ENCODE peak calls at places on chromosome 2, in six cellular contexts. X is right cardiac atrium, S is ovary, Y is aorta, A is tibial nerve, I is cardiac fibroblast. R is an unnamed sample.

GRCh38 chr2:129253461-129253812 is 726.0 kb upstream of the RAB6C start:
- DNase-seq in X (peak), S (no peak), Y (no peak), A (no peak), I (peak), R (peak)

GRCh38 chr2:23241611-23242245 is 143.3 kb upstream of the KLHL29 start:
- DNase-seq in X (no peak), S (no peak), Y (no peak), A (no peak), I (no peak), R (peak)

GRCh38 chr2:150309681-150310080 is 177.8 kb downstream of the RND3 start:
- DNase-seq in X (no peak), S (no peak), Y (no peak), A (no peak), I (no peak), R (no peak)

GRCh38 chr2:9060819-9061218 is 57.3 kb upstream of the MBOAT2 start:
- DNase-seq in X (no peak), S (no peak), Y (no peak), A (no peak), I (peak), R (no peak)

GRCh38 chr2:1940660-1941059 is 196.3 kb upstream of the PXDN start:
- DNase-seq in X (peak), S (no peak), Y (no peak), A (no peak), I (no peak), R (no peak)

GRCh38 chr2:217327981-217328760 is 468.3 kb upstream of the TNP1 start:
- DNase-seq in X (no peak), S (no peak), Y (no peak), A (no peak), I (no peak), R (no peak)

GRCh38 chr2:197926673-197927072 is 122.3 kb downstream of the PLCL1 start:
- DNase-seq in X (no peak), S (no peak), Y (no peak), A (no peak), I (peak), R (no peak)

GRCh38 chr2:21142149-21142548 is 18.4 kb downstream of the TDRD15 start:
- DNase-seq in X (no peak), S (no peak), Y (no peak), A (no peak), I (no peak), R (no peak)

GRCh38 chr2:196482119-196483065 is 157.1 kb upstream of the CCDC150 start:
- DNase-seq in X (no peak), S (no peak), Y (no peak), A (no peak), I (peak), R (no peak)

GRCh38 chr2:190780594-190780993 is 100.0 kb upstream of the GLS start:
- DNase-seq in X (no peak), S (no peak), Y (no peak), A (no peak), I (no peak), R (no peak)

GRCh38 chr2:96359310-96359709 is 23.7 kb downstream of the NCAPH start:
- DNase-seq in X (peak), S (no peak), Y (no peak), A (peak), I (no peak), R (no peak)

GRCh38 chr2:209790066-209790728 is 18.6 kb downstream of the UNC80 start:
- DNase-seq in X (no peak), S (no peak), Y (no peak), A (no peak), I (no peak), R (no peak)

GRCh38 chr2:29936005-29936404 is 14.6 kb upstream of the ALK start:
- DNase-seq in X (no peak), S (no peak), Y (no peak), A (no peak), I (no peak), R (no peak)

GRCh38 chr2:127740665-127741287 is 39.5 kb downstream of the SFT2D3 start:
- DNase-seq in X (no peak), S (no peak), Y (no peak), A (no peak), I (no peak), R (no peak)

GRCh38 chr2:56741601-56742102 is 557.9 kb downstream of the CCDC85A start:
- DNase-seq in X (peak), S (peak), Y (peak), A (no peak), I (peak), R (no peak)

GRCh38 chr2:96111257-96111640 is 5.1 kb downstream of the ADRA2B start:
- DNase-seq in X (no peak), S (no peak), Y (no peak), A (no peak), I (no peak), R (no peak)

GRCh38 chr2:10344105-10345066 is 41.7 kb downstream of the HPCAL1 start:
- DNase-seq in X (no peak), S (no peak), Y (peak), A (no peak), I (no peak), R (no peak)

GRCh38 chr2:172215172-172215935 is 112.7 kb upstream of the DLX2 start:
- DNase-seq in X (peak), S (no peak), Y (no peak), A (no peak), I (peak), R (no peak)

GRCh38 chr2:99881901-99882591 is 260.3 kb downstream of the AFF3 start:
- DNase-seq in X (no peak), S (no peak), Y (no peak), A (no peak), I (peak), R (no peak)

GRCh38 chr2:64137567-64137966 is 6.7 kb downstream of the PELI1 start:
- DNase-seq in X (no peak), S (no peak), Y (no peak), A (no peak), I (no peak), R (no peak)

GRCh38 chr2:46225730-46226129 is 71.5 kb upstream of the EPAS1 start:
- DNase-seq in X (no peak), S (no peak), Y (no peak), A (no peak), I (no peak), R (no peak)

GRCh38 chr2:160375037-160375436 is 118.6 kb downstream of the RBMS1 start:
- DNase-seq in X (no peak), S (no peak), Y (no peak), A (no peak), I (peak), R (no peak)

GRCh38 chr2:162747974-162748373 is 90.6 kb downstream of the KCNH7 start:
- DNase-seq in X (no peak), S (no peak), Y (no peak), A (no peak), I (no peak), R (no peak)

GRCh38 chr2:128284841-128285240 is 33.8 kb downstream of the HS6ST1 start:
- DNase-seq in X (peak), S (no peak), Y (peak), A (no peak), I (no peak), R (no peak)

GRCh38 chr2:205001306-205001966 is 456.2 kb downstream of the PARD3B start:
- DNase-seq in X (no peak), S (no peak), Y (no peak), A (no peak), I (no peak), R (no peak)

GRCh38 chr2:191917967-191918651 is 71.2 kb upstream of the CAVIN2 start:
- DNase-seq in X (no peak), S (no peak), Y (no peak), A (no peak), I (no peak), R (no peak)

GRCh38 chr2:33215299-33215698 is 261.1 kb upstream of the RASGRP3 start:
- DNase-seq in X (peak), S (peak), Y (peak), A (peak), I (peak), R (peak)

GRCh38 chr2:42567389-42567788 is 1.0 kb upstream of the MTA3 start:
- DNase-seq in X (no peak), S (no peak), Y (no peak), A (no peak), I (peak), R (no peak)

DNA sequence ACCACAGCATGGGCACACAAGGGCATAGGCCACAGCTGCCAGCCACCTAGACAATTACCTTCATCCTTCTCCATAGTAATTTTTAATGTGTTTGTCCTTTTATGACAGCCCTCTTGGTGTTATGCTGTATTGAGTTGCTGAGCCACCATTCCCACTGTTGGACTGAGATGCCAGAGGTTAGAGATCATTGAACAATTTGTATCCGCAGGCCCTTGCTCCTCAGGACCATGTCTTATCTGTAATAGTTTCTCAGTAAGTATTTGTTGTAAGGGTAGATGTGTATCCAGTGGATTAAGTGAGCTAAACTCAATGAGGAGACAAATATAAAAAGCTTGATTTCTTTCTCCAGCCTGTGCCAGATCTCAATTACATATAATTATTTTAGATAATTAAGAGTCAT is 832.8 kb upstream of the ID2 start:
- DNase-seq in X (no peak), S (no peak), Y (no peak), A (no peak), I (no peak), R (peak)
- H3K4me3 ChIP-seq in X (no peak), S (no peak), Y (no peak), A (no peak), I (no peak), R (no peak)

GRCh38 chr2:36360834-36361233 is 5.3 kb downstream of the CRIM1 start:
- DNase-seq in X (no peak), S (no peak), Y (no peak), A (no peak), I (no peak), R (no peak)

GRCh38 chr2:36359006-36359580 is 3.5 kb downstream of the CRIM1 start:
- DNase-seq in X (no peak), S (no peak), Y (no peak), A (no peak), I (peak), R (no peak)

GRCh38 chr2:36358317-36358659 is 2.7 kb downstream of the CRIM1 start:
- DNase-seq in X (no peak), S (no peak), Y (no peak), A (no peak), I (peak), R (no peak)

GRCh38 chr2:36361396-36361795 is 5.8 kb downstream of the CRIM1 start:
- DNase-seq in X (no peak), S (no peak), Y (no peak), A (no peak), I (peak), R (no peak)

GRCh38 chr2:36360063-36360462 is 4.5 kb downstream of the CRIM1 start:
- DNase-seq in X (no peak), S (no peak), Y (no peak), A (no peak), I (no peak), R (no peak)
- H3K4me3 ChIP-seq in X (no peak), S (no peak), Y (peak), A (no peak), I (no peak), R (no peak)

GRCh38 chr2:189659734-189660133 is 1.5 kb upstream of the ASNSD1 start:
- DNase-seq in X (no peak), S (no peak), Y (no peak), A (no peak), I (no peak), R (no peak)

GRCh38 chr2:189657867-189658266 is 3.4 kb upstream of the ASNSD1 start:
- DNase-seq in X (peak), S (peak), Y (no peak), A (no peak), I (peak), R (no peak)

GRCh38 chr2:189658808-189659207 is 2.5 kb upstream of the ASNSD1 start:
- DNase-seq in X (no peak), S (no peak), Y (no peak), A (no peak), I (no peak), R (no peak)

GRCh38 chr2:189660803-189661147 is 484 bp upstream of the ASNSD1 start:
- DNase-seq in X (no peak), S (no peak), Y (no peak), A (no peak), I (no peak), R (no peak)

GRCh38 chr2:189658281-189658680 is 3.0 kb upstream of the ASNSD1 start:
- DNase-seq in X (no peak), S (no peak), Y (no peak), A (no peak), I (no peak), R (no peak)
- H3K4me3 ChIP-seq in X (no peak), S (no peak), Y (no peak), A (no peak), I (no peak), R (no peak)

GRCh38 chr2:74502720-74503505 is 3.5 kb upstream of the LBX2 start:
- DNase-seq in X (peak), S (peak), Y (peak), A (peak), I (peak), R (peak)

GRCh38 chr2:74504591-74504990 is 2.9 kb downstream of the PCGF1 start:
- DNase-seq in X (no peak), S (no peak), Y (no peak), A (no peak), I (no peak), R (no peak)

GRCh38 chr2:74502147-74502719 is 2.8 kb upstream of the LBX2 start:
- DNase-seq in X (no peak), S (no peak), Y (no peak), A (no peak), I (peak), R (no peak)

GRCh38 chr2:74505448-74506246 is 1.8 kb downstream of the PCGF1 start:
- DNase-seq in X (no peak), S (no peak), Y (no peak), A (no peak), I (no peak), R (no peak)

DNA sequence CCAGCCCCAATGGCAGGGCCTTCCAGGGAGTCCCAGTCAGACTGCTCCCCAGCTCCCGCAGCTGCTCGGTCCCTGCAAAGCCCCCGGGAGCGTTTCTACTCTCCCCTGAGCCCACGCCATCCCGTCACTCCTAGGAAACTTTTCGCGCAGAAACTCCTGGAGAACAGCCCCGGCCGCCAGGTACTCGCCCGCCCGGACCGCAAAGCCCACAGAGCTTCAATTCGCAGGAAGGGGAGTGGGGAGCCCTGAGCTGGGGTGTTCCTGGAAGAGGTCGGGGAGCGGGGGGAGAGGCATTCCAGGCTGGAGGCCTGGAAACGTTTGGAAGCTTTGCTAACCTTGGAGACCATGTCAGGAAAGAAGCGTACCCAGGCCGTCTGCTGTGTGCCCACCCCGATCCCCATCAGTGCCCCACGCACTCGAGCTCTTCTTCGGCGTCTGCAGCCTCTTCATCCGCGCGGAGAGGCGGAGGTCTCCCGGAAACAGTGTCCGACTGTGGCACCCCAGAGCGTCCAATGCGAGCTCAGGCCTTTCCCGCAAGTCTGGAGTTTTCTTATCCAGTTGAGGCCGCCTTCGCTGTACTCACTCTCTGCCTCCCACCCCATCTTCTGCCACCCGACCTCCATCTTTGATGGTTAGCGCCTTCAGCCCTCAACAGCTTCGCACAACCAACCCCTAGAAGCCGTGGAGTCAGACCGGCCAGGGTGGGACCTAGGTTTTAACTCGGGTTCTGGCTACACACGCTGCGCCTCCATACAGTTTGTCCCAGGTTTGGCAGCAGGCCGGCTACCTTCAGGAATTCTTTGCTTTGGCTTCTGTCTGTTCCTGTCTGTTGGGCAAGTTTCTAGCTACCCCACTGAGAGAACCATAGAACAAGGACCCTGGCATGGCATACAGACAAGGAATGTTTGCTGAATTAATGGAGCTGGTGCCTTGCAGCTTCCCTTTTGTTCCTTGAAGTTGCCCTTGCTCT is 3.7 kb downstream of the PCGF1 start:
- DNase-seq in X (no peak), S (no peak), Y (no peak), A (peak), I (peak), R (no peak)
- H3K4me3 ChIP-seq in X (peak), S (peak), Y (no peak), A (peak), I (peak), R (peak)

DNA sequence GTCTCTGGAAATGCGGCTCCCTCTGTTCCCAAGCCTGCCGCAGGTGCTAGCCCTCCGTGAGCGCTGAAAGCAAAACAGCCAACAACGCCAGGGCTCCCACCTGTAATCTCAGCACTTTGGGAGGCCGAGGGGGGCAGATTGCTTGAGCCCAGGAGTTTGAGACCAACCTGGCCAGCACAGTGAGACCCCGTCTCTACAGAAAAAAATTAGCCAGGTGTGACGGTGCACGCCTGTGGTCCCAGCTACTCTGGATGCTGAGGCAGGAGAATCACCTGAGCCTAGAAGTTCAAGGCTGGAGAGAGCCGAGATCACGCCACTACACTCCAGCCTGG is 41.3 kb upstream of the PTMA start:
- DNase-seq in X (no peak), S (no peak), Y (no peak), A (no peak), I (no peak), R (no peak)
- H3K4me3 ChIP-seq in X (peak), S (peak), Y (no peak), A (peak), I (peak), R (peak)

GRCh38 chr2:139142252-139142651 is 362.1 kb upstream of the NXPH2 start:
- DNase-seq in X (no peak), S (no peak), Y (no peak), A (no peak), I (peak), R (no peak)
- H3K4me3 ChIP-seq in X (no peak), S (no peak), Y (no peak), A (no peak), I (no peak), R (no peak)

GRCh38 chr2:241350878-241351639 is 5.0 kb upstream of the FARP2 start:
- DNase-seq in X (no peak), S (no peak), Y (no peak), A (no peak), I (no peak), R (no peak)
- H3K4me3 ChIP-seq in X (no peak), S (no peak), Y (no peak), A (no peak), I (no peak), R (no peak)

DNA sequence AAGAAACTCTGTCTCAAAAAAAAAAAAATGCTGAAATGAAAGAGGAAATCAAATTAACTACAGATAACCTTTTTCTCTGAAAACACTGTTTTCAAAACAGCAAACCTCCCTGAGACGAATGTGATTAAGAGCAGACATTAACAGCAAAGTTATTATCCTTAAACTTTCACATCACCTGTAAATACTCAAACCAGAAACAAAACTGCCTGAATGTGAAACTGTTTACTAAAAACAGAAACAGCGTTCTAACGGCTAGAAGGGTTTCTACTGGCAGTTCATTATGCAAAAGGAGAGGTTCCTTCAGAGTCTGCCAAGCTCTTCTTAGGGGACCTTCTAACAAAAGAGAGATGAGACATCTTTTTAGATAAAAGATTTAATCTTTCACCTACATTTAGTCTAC is 45.9 kb downstream of the PNO1 start:
- DNase-seq in X (no peak), S (no peak), Y (no peak), A (no peak), I (no peak), R (no peak)
- H3K4me3 ChIP-seq in X (no peak), S (no peak), Y (no peak), A (no peak), I (no peak), R (no peak)